ENCODE peak calls at places on chromosomes 1 and 21, in four cellular contexts. V, M, O and F are unnamed samples.
A peak's percentile ranks its signal among the peaks of the same experiment; 100 is the strongest.

GRCh38 chr1:76269175-76269574 is 194.6 kb downstream of the ST6GALNAC3 start:
- DNase-seq in V (no peak), M (no peak), O (peak; percentile 23), F (peak; percentile 86)

GRCh38 chr1:45543599-45544417 is 6.8 kb upstream of the AKR1A1 start:
- DNase-seq in M (no peak), V (no peak), O (no peak), F (peak; percentile 52)

GRCh38 chr1:167644551-167644950 is 14.5 kb downstream of the RCSD1 start:
- DNase-seq in O (no peak), V (no peak), M (no peak), F (no peak)

GRCh38 chr1:160168609-160169369 is 17.4 kb downstream of the ATP1A4 start:
- DNase-seq in M (no peak), O (peak; percentile 76), V (no peak), F (no peak)

GRCh38 chr1:228668553-228669400 is 66.5 kb upstream of the RHOU start:
- DNase-seq in M (no peak), O (no peak), V (peak; percentile 55), F (no peak)

GRCh38 chr21:17451364-17451869 is 61.4 kb upstream of the CXADR start:
- DNase-seq in V (peak; percentile 10), M (no peak), O (no peak), F (peak; percentile 67)

GRCh38 chr1:108010581-108010980 is 45.6 kb upstream of the VAV3 start:
- DNase-seq in M (no peak), V (no peak), O (no peak), F (no peak)

GRCh38 chr1:55718758-55719671 is 503.9 kb upstream of the USP24 start:
- DNase-seq in V (peak; percentile 100), O (no peak), M (no peak), F (peak; percentile 86)

GRCh38 chr1:93770640-93771039 is 89.0 kb upstream of the BCAR3 start:
- DNase-seq in V (no peak), M (no peak), O (peak; percentile 46), F (peak; percentile 35)

GRCh38 chr1:196516373-196516772 is 91.9 kb downstream of the KCNT2 start:
- DNase-seq in M (no peak), V (no peak), O (no peak), F (peak; percentile 35)

GRCh38 chr1:178192686-178193085 is 98.8 kb downstream of the RASAL2 start:
- DNase-seq in O (no peak), M (no peak), V (peak; percentile 28), F (peak; percentile 82)

GRCh38 chr1:30823969-30824735 is 66.6 kb upstream of the LAPTM5 start:
- DNase-seq in O (peak; percentile 98), V (peak; percentile 97), M (peak; percentile 96), F (peak; percentile 99)

GRCh38 chr1:25246600-25247023 is 642 bp downstream of the RSRP1 start:
- DNase-seq in V (no peak), O (peak; percentile 66), M (no peak), F (peak; percentile 24)

GRCh38 chr1:161781995-161782394 is 15.9 kb downstream of the ATF6 start:
- DNase-seq in O (no peak), V (no peak), M (no peak), F (no peak)

GRCh38 chr1:239253032-239253431 is 133.3 kb upstream of the CHRM3 start:
- DNase-seq in O (peak; percentile 30), V (no peak), M (no peak), F (peak; percentile 16)

GRCh38 chr1:240739754-240740153 is 127.8 kb upstream of the GREM2 start:
- DNase-seq in O (no peak), V (no peak), M (no peak), F (no peak)

GRCh38 chr1:31133368-31133767 is 67.9 kb upstream of the PUM1 start:
- DNase-seq in O (no peak), V (no peak), M (no peak), F (no peak)

GRCh38 chr21:42107881-42108553 is 36.9 kb downstream of the UMODL1 start:
- DNase-seq in M (peak; percentile 38), V (no peak), O (peak; percentile 81), F (no peak)

GRCh38 chr1:7315316-7315715 is 455.8 kb upstream of the VAMP3 start:
- DNase-seq in M (no peak), O (no peak), V (no peak), F (no peak)